ENCODE peak calls at places on chromosomes 7 and 10, in ten cellular contexts. E is tibial artery, Y is endodermal cell, B is HCT116, M is AG04449, O is PC-3, V is astrocyte of the cerebellum, N is Panc1, F is PC-9, Q is psoas muscle. Z is an unnamed sample.

GRCh38 chr10:44673245-44673999 is 237.7 kb upstream of the TMEM72 start:
- DNase-seq in F (no peak), Y (no peak), Q (no peak), B (no peak), O (no peak), M (no peak), V (no peak), E (no peak), N (no peak), Z (no peak)

GRCh38 chr10:16509996-16510395 is 11.7 kb downstream of the C1QL3 start:
- DNase-seq in M (no peak), E (no peak), F (no peak), V (no peak), N (no peak), B (no peak), O (no peak), Q (no peak), Y (no peak), Z (no peak)

GRCh38 chr10:101071266-101071884 is 9.6 kb downstream of the KAZALD1 start:
- DNase-seq in E (no peak), F (no peak), Y (no peak), M (no peak), O (no peak), N (no peak), V (no peak), B (no peak), Q (no peak), Z (no peak)

GRCh38 chr10:100508691-100509150 is 10.9 kb downstream of the SEC31B start:
- DNase-seq in B (peak; percentile 46), M (no peak), N (no peak), Q (no peak), V (peak; percentile 31), F (peak; percentile 5), E (no peak), Y (peak; percentile 76), O (peak; percentile 67), Z (no peak)

GRCh38 chr7:100167912-100168323 is 499 bp downstream of the GAL3ST4 start:
- DNase-seq in E (no peak), F (no peak), O (no peak), Y (peak; percentile 73), B (no peak), V (no peak), Q (no peak), N (no peak), M (no peak), Z (no peak)

GRCh38 chr7:137717045-137717444 is 129.7 kb downstream of the DGKI start:
- DNase-seq in M (no peak), O (no peak), F (no peak), E (no peak), Q (no peak), N (no peak), Y (no peak), V (no peak), B (no peak), Z (no peak)

GRCh38 chr10:119517235-119518141 is 25.0 kb downstream of the RGS10 start:
- DNase-seq in V (no peak), N (no peak), B (no peak), Q (no peak), Y (peak; percentile 46), F (no peak), E (peak; percentile 71), M (no peak), O (peak; percentile 23), Z (no peak)

GRCh38 chr7:106071356-106071998 is 40.6 kb downstream of the SYPL1 start:
- DNase-seq in O (peak; percentile 85), V (no peak), E (no peak), Y (peak; percentile 85), M (no peak), N (no peak), F (peak; percentile 87), B (no peak), Q (no peak), Z (no peak)

GRCh38 chr7:2036786-2037185 is 196.0 kb downstream of the MAD1L1 start:
- DNase-seq in V (no peak), N (no peak), Q (peak; percentile 5), Y (no peak), F (no peak), E (peak; percentile 42), B (no peak), O (no peak), M (no peak), Z (no peak)

GRCh38 chr7:2037805-2038635 is 194.7 kb downstream of the MAD1L1 start:
- DNase-seq in E (peak; percentile 68), O (no peak), Y (no peak), M (no peak), F (no peak), N (no peak), Q (peak; percentile 12), B (no peak), V (peak; percentile 23), Z (no peak)

GRCh38 chr7:2038876-2039728 is 193.6 kb downstream of the MAD1L1 start:
- DNase-seq in V (no peak), E (peak; percentile 38), F (no peak), Y (no peak), O (peak; percentile 4), Q (no peak), N (no peak), B (no peak), M (no peak), Z (no peak)

GRCh38 chr7:2034291-2035201 is 198.2 kb downstream of the MAD1L1 start:
- DNase-seq in N (no peak), M (no peak), Q (peak; percentile 7), V (no peak), E (peak; percentile 48), F (no peak), Y (no peak), O (no peak), B (no peak), Z (no peak)

DNA sequence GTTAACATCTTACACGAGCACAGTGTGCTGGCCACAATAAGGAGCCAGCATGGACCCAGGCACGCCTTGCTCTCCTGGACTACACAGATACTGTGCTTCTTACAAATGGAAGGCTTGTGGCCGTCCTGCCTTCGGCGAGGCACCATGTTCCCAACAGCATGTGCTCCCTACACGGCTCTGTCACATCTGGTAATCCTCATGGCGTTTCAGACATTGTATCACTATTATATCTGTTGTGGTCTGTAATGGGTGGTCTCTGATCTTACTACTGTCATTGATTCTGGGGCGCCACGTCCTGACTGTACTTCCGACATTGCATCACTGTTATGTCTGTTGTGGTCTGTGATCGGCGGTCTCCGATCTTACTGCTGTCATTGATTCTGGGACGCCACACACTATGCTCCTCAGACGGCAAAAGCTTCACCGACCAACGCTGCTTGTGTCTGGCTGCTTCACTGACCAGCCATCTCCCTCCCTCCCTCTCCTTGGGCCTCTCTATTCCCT is 195.4 kb downstream of the MAD1L1 start:
- DNase-seq in M (no peak), Y (no peak), O (no peak), B (no peak), V (no peak), N (no peak), Q (peak; percentile 9), E (peak; percentile 49), F (no peak), Z (no peak)
- H3K4me3 ChIP-seq in M (peak overlapping the region; percentile 32), Y (no peak overlapping the region), O (no peak overlapping the region), B (no peak overlapping the region), V (no peak overlapping the region), N (no peak overlapping the region), Q (peak overlapping the region; percentile 10), E (peak overlapping the region; percentile 14), F (no peak overlapping the region), Z (no peak overlapping the region)

DNA sequence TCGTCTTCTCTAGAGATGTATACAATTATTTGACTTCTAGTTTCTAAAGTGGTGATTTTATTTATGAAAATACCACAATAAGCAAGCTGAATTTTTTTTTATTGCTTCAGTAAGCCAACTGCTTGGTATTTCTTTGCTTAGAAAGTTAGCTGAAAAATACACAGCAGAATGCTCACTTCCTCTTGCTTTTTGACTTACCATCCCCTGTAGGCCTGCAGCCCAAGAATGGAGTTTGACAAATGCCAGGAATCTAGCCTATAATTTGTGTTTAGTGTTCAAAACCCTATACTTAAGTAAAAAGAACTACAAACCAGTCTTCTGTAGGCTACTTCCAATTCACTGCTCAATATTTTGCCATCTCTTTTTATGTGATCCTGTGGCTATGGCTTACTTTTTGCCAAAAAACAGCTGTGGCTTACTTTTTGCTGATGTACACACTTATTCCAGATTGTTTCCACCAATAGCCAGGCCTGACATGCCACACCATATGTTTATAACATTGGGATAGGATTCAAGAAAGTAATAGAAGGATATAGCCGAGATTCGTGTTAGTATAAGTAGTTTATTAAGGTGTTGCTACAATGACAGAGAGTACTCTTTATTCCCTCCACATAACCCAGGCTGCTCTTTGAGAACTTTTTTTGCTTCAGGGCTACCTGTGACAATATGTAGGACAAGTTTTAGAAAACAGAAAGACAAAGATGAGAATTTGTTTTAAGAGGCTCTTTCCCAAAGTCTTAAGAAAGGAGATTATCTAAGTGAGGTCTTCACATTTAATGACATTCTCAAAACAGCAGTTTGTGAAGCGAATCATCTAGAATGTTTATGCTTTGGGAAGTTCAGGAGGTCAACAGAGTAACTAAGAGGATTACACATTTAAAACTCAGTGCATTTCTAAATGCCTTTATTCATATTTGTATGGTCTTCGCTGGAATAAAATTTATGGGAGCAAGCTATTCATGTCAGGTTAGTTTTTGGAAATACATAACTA is 263.9 kb upstream of the FZD1 start:
- DNase-seq in N (no peak), Q (no peak), E (no peak), O (peak; percentile 39), F (no peak), V (no peak), B (no peak), Y (no peak), M (peak; percentile 38), Z (no peak)
- TF ChIP-seq CTCF in N (no peak), Q (no peak), E (no peak), O (no peak), F (no peak), V (no peak), B (no peak), Y (no peak), M (no peak), Z (no peak)

DNA sequence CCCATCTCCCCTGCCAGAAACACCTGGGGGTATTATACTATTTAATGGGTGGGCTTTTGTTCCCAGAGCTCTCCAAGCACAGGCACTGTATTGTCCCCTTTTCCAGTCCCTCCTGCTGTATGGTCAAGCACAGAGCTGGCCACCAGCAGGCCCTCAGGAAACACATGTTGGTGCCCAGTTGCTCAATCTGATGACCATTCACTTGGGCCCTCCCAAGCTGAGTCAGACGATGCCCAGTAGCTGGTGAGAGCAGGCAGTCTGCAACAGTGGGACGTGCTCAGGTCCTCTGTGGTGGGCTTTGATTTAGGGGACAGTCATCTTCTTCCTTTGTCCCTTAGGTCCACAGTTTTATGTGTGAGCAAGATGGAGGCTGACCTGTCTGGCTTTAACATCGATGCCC is 11.8 kb downstream of the SFXN2 start:
- DNase-seq in V (no peak), O (no peak), M (no peak), Y (no peak), B (no peak), N (no peak), Q (peak; percentile 35), E (no peak), F (no peak), Z (no peak)
- H3K4me3 ChIP-seq in V (no peak overlapping the region), O (no peak overlapping the region), M (no peak overlapping the region), Y (no peak overlapping the region), B (no peak overlapping the region), N (no peak overlapping the region), Q (no peak overlapping the region), E (no peak overlapping the region), F (no peak overlapping the region), Z (no peak overlapping the region)

DNA sequence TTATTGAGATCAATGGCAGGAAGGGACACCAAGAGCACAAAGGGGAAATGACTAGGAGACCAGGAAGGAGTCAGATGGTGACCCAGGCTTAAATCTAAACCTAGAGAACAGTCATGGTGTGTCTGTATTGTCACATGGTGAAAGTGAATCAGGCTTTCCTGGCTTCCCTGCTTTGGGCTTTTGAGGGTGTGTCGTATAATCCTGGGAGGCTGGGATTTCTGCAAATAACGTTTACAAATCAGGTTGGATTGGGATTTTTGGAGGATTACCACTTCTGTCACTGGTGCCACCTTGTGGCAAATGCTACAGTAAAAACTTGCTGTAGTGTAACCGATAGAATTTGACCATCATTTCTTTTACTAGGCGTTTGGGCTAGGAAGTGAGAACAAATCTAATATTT is 502.6 kb downstream of the NRG3 start:
- DNase-seq in Q (no peak), N (no peak), M (no peak), E (no peak), B (no peak), F (no peak), V (no peak), O (no peak), Y (peak; percentile 71), Z (no peak)
- TF ChIP-seq CTCF in Q (no peak), N (peak; percentile 49), M (no peak), E (no peak), B (peak; percentile 12), F (peak; percentile 48), V (no peak), O (no peak), Y (peak; percentile 82), Z (no peak)